ENCODE peak calls at places on chromosomes 1 and 21, in seven cellular contexts. O, L, S, R, H, F and N are unnamed samples.

GRCh38 chr1:217343907-217344306 is 287.0 kb downstream of the GPATCH2 start:
- DNase-seq in R (no peak), O (no peak), F (no peak), H (no peak), L (no peak), S (no peak), N (no peak)

GRCh38 chr1:177413982-177414654 is 243.4 kb downstream of the BRINP2 start:
- DNase-seq in S (no peak), R (no peak), L (no peak), F (no peak), H (no peak), O (no peak), N (no peak)

GRCh38 chr1:192545781-192546521 is 29.6 kb upstream of the RGS1 start:
- DNase-seq in O (no peak), L (no peak), R (no peak), S (no peak), H (no peak), F (no peak), N (no peak)

GRCh38 chr21:16169102-16169511 is 439.3 kb downstream of the USP25 start:
- DNase-seq in R (no peak), S (no peak), O (no peak), L (no peak), H (no peak), F (no peak), N (no peak)

GRCh38 chr1:51564124-51564523 is 45.1 kb upstream of the EPS15 start:
- DNase-seq in L (no peak), H (no peak), O (no peak), F (no peak), R (no peak), S (no peak), N (peak; percentile 19)

GRCh38 chr21:38821959-38822682 is 16.4 kb downstream of the ETS2 start:
- DNase-seq in S (no peak), H (no peak), R (no peak), O (no peak), F (no peak), L (no peak), N (no peak)

GRCh38 chr1:87495147-87495546 is 166.5 kb downstream of the LMO4 start:
- DNase-seq in O (no peak), F (no peak), R (no peak), L (peak; percentile 49), S (no peak), H (no peak), N (peak; percentile 31)

GRCh38 chr1:26734501-26735058 is 38.8 kb downstream of the ARID1A start:
- DNase-seq in H (peak; percentile 22), R (no peak), F (no peak), S (no peak), O (no peak), L (no peak), N (no peak)

GRCh38 chr21:15804247-15804985 is 74.6 kb downstream of the USP25 start:
- DNase-seq in R (no peak), F (no peak), H (no peak), S (no peak), O (no peak), L (no peak), N (no peak)

GRCh38 chr1:234851450-234852438 is 241.8 kb upstream of the IRF2BP2 start:
- DNase-seq in O (no peak), H (no peak), F (no peak), L (no peak), S (no peak), R (no peak), N (peak; percentile 14)

GRCh38 chr1:18494304-18494703 is 13.6 kb downstream of the KLHDC7A start:
- DNase-seq in F (no peak), R (no peak), O (no peak), H (no peak), S (no peak), L (no peak), N (no peak)

GRCh38 chr1:228226141-228226874 is 18.5 kb downstream of the OBSCN start:
- DNase-seq in F (no peak), H (peak; percentile 25), S (no peak), O (no peak), L (no peak), R (no peak), N (no peak)

GRCh38 chr1:169509354-169509753 is 23.6 kb upstream of the SLC19A2 start:
- DNase-seq in H (no peak), S (no peak), O (no peak), L (no peak), F (peak; percentile 64), R (no peak), N (peak; percentile 12)

GRCh38 chr1:161227196-161227871 is 1.5 kb downstream of the TOMM40L start:
- DNase-seq in L (peak; percentile 71), O (peak; percentile 94), H (peak; percentile 78), R (peak; percentile 93), S (peak; percentile 88), F (peak; percentile 69), N (peak; percentile 83)

GRCh38 chr1:5109652-5110051 is 455.2 kb downstream of the AJAP1 start:
- DNase-seq in S (no peak), L (no peak), H (no peak), F (no peak), R (no peak), O (no peak), N (no peak)

GRCh38 chr1:177646757-177647730 is 322.8 kb downstream of the SEC16B start:
- DNase-seq in R (no peak), O (no peak), S (no peak), L (no peak), H (no peak), F (peak; percentile 29), N (no peak)

GRCh38 chr1:29033829-29034466 is 89.8 kb downstream of the TMEM200B start:
- DNase-seq in O (no peak), L (peak; percentile 52), S (no peak), F (peak; percentile 50), H (no peak), R (no peak), N (peak; percentile 77)

GRCh38 chr1:32984090-32984828 is 19.6 kb upstream of the RNF19B start:
- DNase-seq in F (no peak), S (no peak), L (no peak), R (no peak), O (no peak), H (no peak), N (no peak)

GRCh38 chr1:52159033-52159789 is 17.3 kb downstream of the ZFYVE9 start:
- DNase-seq in L (no peak), O (no peak), R (no peak), S (no peak), H (no peak), F (no peak), N (no peak)

GRCh38 chr1:168636642-168637111 is 60.3 kb downstream of the XCL1 start:
- DNase-seq in L (no peak), R (peak; percentile 79), S (no peak), O (no peak), H (peak; percentile 85), F (no peak), N (no peak)

GRCh38 chr1:172268237-172268636 is 152.2 kb upstream of the C1orf105 start:
- DNase-seq in O (no peak), R (no peak), L (no peak), H (no peak), S (no peak), F (no peak), N (no peak)

GRCh38 chr1:160837558-160838205 is 25.0 kb downstream of the CD244 start:
- DNase-seq in L (peak; percentile 24), F (no peak), H (peak; percentile 27), S (peak; percentile 50), R (no peak), O (peak; percentile 95), N (peak; percentile 40)

GRCh38 chr1:22790232-22791008 is 79.8 kb downstream of the EPHB2 start:
- DNase-seq in O (no peak), F (no peak), H (no peak), R (no peak), S (no peak), L (no peak), N (no peak)

GRCh38 chr1:161200421-161200991 is 1.7 kb upstream of the ADAMTS4 start:
- DNase-seq in R (no peak), L (no peak), F (peak; percentile 70), H (no peak), S (no peak), O (peak; percentile 77), N (no peak)

GRCh38 chr1:173871500-173871899 is 3.3 kb downstream of the ZBTB37 start:
- DNase-seq in S (no peak), H (no peak), O (no peak), L (no peak), F (no peak), R (no peak), N (no peak)

GRCh38 chr1:41475346-41475745 is 9.1 kb downstream of the EDN2 start:
- DNase-seq in O (peak; percentile 46), L (no peak), R (no peak), S (no peak), H (no peak), F (no peak), N (no peak)

GRCh38 chr1:121515235-121515634 is 330.5 kb downstream of the SRGAP2C start:
- DNase-seq in S (no peak), H (no peak), L (no peak), F (no peak), O (no peak), R (no peak), N (no peak)

GRCh38 chr1:121517586-121518230 is 332.9 kb downstream of the SRGAP2C start:
- DNase-seq in F (no peak), O (no peak), H (no peak), L (no peak), R (no peak), S (no peak), N (no peak)

GRCh38 chr1:121518726-121519041 is 333.9 kb downstream of the SRGAP2C start:
- DNase-seq in F (no peak), O (no peak), H (no peak), R (no peak), S (no peak), L (no peak), N (no peak)

GRCh38 chr1:121519042-121519755 is 334.4 kb downstream of the SRGAP2C start:
- DNase-seq in O (peak; percentile 96), S (peak; percentile 59), F (peak; percentile 61), R (peak; percentile 68), L (peak; percentile 17), H (peak; percentile 15), N (peak; percentile 13)

GRCh38 chr1:121516279-121516967 is 331.6 kb downstream of the SRGAP2C start:
- DNase-seq in O (peak; percentile 75), H (peak; percentile 15), S (no peak), L (no peak), F (no peak), R (no peak), N (no peak)
- TF ChIP-seq POLR2A in O (no peak), H (no peak), S (no peak), L (no peak), F (no peak), R (no peak), N (no peak)

GRCh38 chr1:2132222-2133038 is 62.1 kb downstream of the FAAP20 start:
- DNase-seq in H (no peak), S (no peak), L (peak; percentile 80), O (peak; percentile 84), F (peak; percentile 26), R (peak; percentile 87), N (peak; percentile 34)
- TF ChIP-seq POLR2A in H (peak; percentile 60), S (no peak), L (no peak), O (no peak), F (no peak), R (no peak), N (no peak)

GRCh38 chr21:44328242-44328895 is 10.8 kb downstream of the CFAP410 start:
- DNase-seq in L (no peak), F (no peak), R (no peak), O (no peak), S (no peak), H (no peak), N (no peak)
- TF ChIP-seq POLR2A in L (peak; percentile 27), F (no peak), R (no peak), O (no peak), S (no peak), H (no peak), N (no peak)

GRCh38 chr1:151611832-151612505 is at the start of gene SNX27:
- DNase-seq in F (peak; percentile 92), S (peak; percentile 92), R (peak; percentile 97), L (peak; percentile 94), O (peak; percentile 96), H (peak; percentile 94), N (peak; percentile 95)
- TF ChIP-seq POLR2A in F (peak; percentile 8), S (no peak), R (peak; percentile 5), L (peak; percentile 60), O (no peak), H (peak; percentile 85), N (peak; percentile 33)